ENCODE peak calls at places on chromosome 14, in ten cellular contexts. J is fibroblast of lung, B is A549, N is D721Med, P is GM23338, O is fibroblast of the aortic adventitia, K is tibial nerve, D is brain microvascular endothelial cell, Y is H1, M is neural crest cell. R is an unnamed sample.

GRCh38 chr14:32013083-32013482 is 64.0 kb upstream of the ARHGAP5 start:
- DNase-seq in M (no peak), Y (peak), J (no peak), B (peak), O (no peak), D (no peak), N (no peak), K (no peak), P (peak), R (no peak)

GRCh38 chr14:100855256-100855930 is 29.5 kb downstream of the MEG3 start:
- DNase-seq in D (no peak), M (no peak), P (no peak), Y (no peak), B (peak), N (no peak), K (no peak), O (no peak), J (no peak), R (no peak)

GRCh38 chr14:72737560-72737943 is 156.3 kb downstream of the DPF3 start:
- DNase-seq in J (no peak), D (no peak), M (no peak), K (no peak), O (no peak), P (no peak), N (no peak), Y (no peak), B (no peak), R (no peak)

GRCh38 chr14:75333523-75334190 is 55.0 kb downstream of the FOS start:
- DNase-seq in M (no peak), D (no peak), N (no peak), O (no peak), B (no peak), K (no peak), J (no peak), Y (no peak), P (no peak), R (no peak)

GRCh38 chr14:57889245-57889644 is 23.4 kb upstream of the SLC35F4 start:
- DNase-seq in Y (no peak), J (peak), B (no peak), K (no peak), O (peak), D (no peak), N (no peak), P (no peak), M (no peak), R (peak)

GRCh38 chr14:36827861-36828260 is 166.2 kb downstream of the PAX9 start:
- DNase-seq in Y (no peak), D (no peak), B (no peak), K (no peak), O (no peak), J (no peak), N (no peak), P (no peak), M (no peak), R (no peak)

GRCh38 chr14:47852278-47852677 is 176.9 kb upstream of the MDGA2 start:
- DNase-seq in J (no peak), K (no peak), M (no peak), O (no peak), P (no peak), Y (no peak), N (no peak), D (no peak), B (no peak), R (no peak)

GRCh38 chr14:101854366-101854765 is 92.9 kb downstream of the PPP2R5C start:
- DNase-seq in N (no peak), J (no peak), M (no peak), B (no peak), Y (no peak), P (no peak), D (no peak), K (no peak), O (no peak), R (no peak)

GRCh38 chr14:68604822-68605221 is 188.0 kb downstream of the ZFP36L1 start:
- DNase-seq in B (no peak), D (no peak), K (no peak), N (no peak), P (no peak), O (no peak), M (no peak), J (no peak), Y (no peak), R (no peak)

GRCh38 chr14:50059773-50060629 is 56.4 kb downstream of the VCPKMT start:
- DNase-seq in Y (no peak), K (no peak), B (no peak), P (no peak), N (no peak), J (no peak), D (no peak), O (no peak), M (no peak), R (no peak)

GRCh38 chr14:70086685-70087379 is 101.9 kb downstream of the SLC8A3 start:
- DNase-seq in O (peak), B (peak), D (peak), J (peak), P (peak), N (no peak), K (no peak), Y (no peak), M (peak), R (peak)

GRCh38 chr14:68616255-68616902 is 176.5 kb downstream of the ZFP36L1 start:
- DNase-seq in O (peak), D (no peak), M (no peak), P (no peak), Y (no peak), J (peak), B (peak), N (no peak), K (no peak), R (peak)

GRCh38 chr14:73888971-73889370 is 2.3 kb downstream of the ZNF410 start:
- DNase-seq in J (peak), B (no peak), P (no peak), K (no peak), Y (no peak), O (peak), N (no peak), M (no peak), D (no peak), R (no peak)

GRCh38 chr14:31935406-31935805 is 141.7 kb upstream of the ARHGAP5 start:
- DNase-seq in J (no peak), Y (no peak), N (no peak), K (no peak), P (no peak), O (no peak), B (peak), D (no peak), M (no peak), R (no peak)

GRCh38 chr14:105146181-105146975 is 22.2 kb downstream of the JAG2 start:
- DNase-seq in P (no peak), Y (no peak), B (no peak), N (no peak), K (no peak), J (no peak), M (no peak), O (no peak), D (no peak), R (no peak)
- TF ChIP-seq CTCF in P (no peak), Y (no peak), B (no peak), N (no peak), K (no peak), J (no peak), M (no peak), O (no peak), D (no peak), R (no peak)

GRCh38 chr14:52694761-52695480 is 437 bp downstream of the ERO1A start:
- DNase-seq in O (peak), K (no peak), N (no peak), D (peak), J (peak), Y (no peak), P (peak), M (no peak), B (peak), R (peak)

GRCh38 chr14:52693004-52693403 is 2.4 kb downstream of the ERO1A start:
- DNase-seq in B (no peak), O (no peak), K (no peak), D (no peak), N (no peak), M (no peak), P (no peak), J (no peak), Y (no peak), R (no peak)

GRCh38 chr14:52692248-52692962 is 3.0 kb downstream of the ERO1A start:
- DNase-seq in P (no peak), O (peak), K (no peak), M (no peak), J (peak), B (no peak), D (no peak), Y (no peak), N (no peak), R (peak)

GRCh38 chr14:52693532-52693931 is 1.8 kb downstream of the ERO1A start:
- DNase-seq in B (no peak), N (no peak), J (no peak), P (no peak), D (no peak), M (no peak), Y (no peak), O (no peak), K (no peak), R (no peak)

DNA sequence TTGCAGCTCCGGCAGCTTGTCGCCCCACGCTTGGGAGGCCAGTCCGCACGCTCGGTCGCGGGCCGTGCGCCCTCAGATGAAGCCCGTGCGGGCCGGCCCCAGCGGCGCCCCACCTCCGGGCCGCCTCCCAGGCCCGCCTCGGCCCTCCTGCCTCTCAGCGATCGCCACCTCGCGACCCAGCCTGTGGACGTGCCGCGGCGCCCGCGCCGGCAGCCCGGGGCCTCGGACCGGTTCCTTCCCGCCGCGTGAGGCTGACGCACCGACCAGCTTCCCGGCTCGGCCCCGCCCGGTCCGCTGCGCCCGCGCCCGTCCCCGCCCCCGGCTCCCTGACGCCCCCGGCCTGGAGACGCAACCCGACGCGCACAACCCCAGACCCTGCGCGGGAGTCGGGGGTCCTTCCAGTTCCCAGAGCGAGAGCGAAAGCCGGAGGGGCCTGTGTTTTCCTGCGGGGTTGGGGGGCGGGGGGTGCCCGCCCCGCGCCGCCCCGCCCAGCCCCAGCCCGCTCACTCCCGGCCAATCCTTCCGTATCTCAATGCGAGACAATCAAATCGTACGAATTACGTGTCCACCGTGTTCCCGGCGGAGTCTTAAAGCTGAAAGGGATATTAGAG is at the start of gene ERO1A:
- DNase-seq in Y (no peak), O (peak), N (peak), B (peak), J (peak), M (peak), D (peak), P (peak), K (peak), R (peak)
- TF ChIP-seq CTCF in Y (no peak), O (no peak), N (no peak), B (no peak), J (no peak), M (no peak), D (no peak), P (no peak), K (no peak), R (no peak)

DNA sequence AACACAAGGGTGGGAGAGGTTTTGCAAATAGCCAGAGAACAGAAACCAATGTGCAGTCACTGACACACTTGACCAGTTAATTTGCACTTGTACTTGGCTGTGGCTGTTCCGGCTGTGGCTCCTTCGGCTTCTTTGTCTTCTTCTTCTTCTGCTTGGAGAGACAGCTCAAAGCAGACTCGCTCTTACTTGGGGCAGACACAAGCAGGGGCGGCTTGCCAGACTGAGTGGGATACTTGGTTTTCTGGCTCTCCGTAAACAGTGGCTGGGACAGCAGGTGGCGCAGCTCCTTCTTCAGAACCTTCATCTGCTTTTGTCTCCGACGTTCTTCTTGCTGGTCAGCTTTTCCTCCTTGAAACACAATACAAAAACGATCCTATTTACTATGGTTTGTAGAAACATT is 25.0 kb downstream of the OTUB2 start:
- DNase-seq in J (peak), K (no peak), P (peak), N (no peak), B (peak), D (peak), M (no peak), Y (no peak), O (peak), R (peak)
- TF ChIP-seq CTCF in J (peak), K (peak), P (peak), N (peak), B (peak), D (peak), M (peak), Y (peak), O (peak), R (peak)

GRCh38 chr14:88079624-88080023 is 74.7 kb downstream of the GPR65 start:
- DNase-seq in M (no peak), J (no peak), K (no peak), P (no peak), D (no peak), B (no peak), N (no peak), Y (no peak), O (no peak), R (no peak)

GRCh38 chr14:88075298-88075981 is 70.5 kb downstream of the GPR65 start:
- DNase-seq in P (no peak), Y (no peak), D (no peak), N (no peak), J (no peak), O (no peak), M (no peak), B (no peak), K (no peak), R (no peak)

GRCh38 chr14:88078525-88078924 is 73.6 kb downstream of the GPR65 start:
- DNase-seq in N (no peak), Y (no peak), J (no peak), K (no peak), D (no peak), B (no peak), O (no peak), P (peak), M (no peak), R (no peak)
- TF ChIP-seq CTCF in N (no peak), Y (no peak), J (no peak), K (no peak), D (no peak), B (no peak), O (no peak), P (peak), M (no peak), R (no peak)